ENCODE peak calls at places on chromosomes 6 and 20, in five cellular contexts. One of them, this sample, is unnamed.
A peak's percentile ranks its signal among the peaks of the same experiment; 100 is the strongest.

GRCh38 chr20:36745234-36745926 is 510 bp downstream of the NDRG3 start:
- DNase-seq in H9: no peak
- DNase-seq in IMR-90: no peak
- DNase-seq in H1: no peak
- DNase-seq in mesenchymal stem cell: peak; percentile 27
- DNase-seq in this sample: no peak

GRCh38 chr6:79913369-79913768 is 34.0 kb downstream of the ELOVL4 start:
- DNase-seq in H9: no peak
- DNase-seq in IMR-90: no peak
- DNase-seq in H1: no peak
- DNase-seq in mesenchymal stem cell: no peak
- DNase-seq in this sample: no peak

GRCh38 chr20:48626226-48626937 is 201.4 kb downstream of the PREX1 start:
- DNase-seq in H9: no peak
- DNase-seq in IMR-90: peak; percentile 44
- DNase-seq in H1: no peak
- DNase-seq in mesenchymal stem cell: peak; percentile 41
- DNase-seq in this sample: no peak

GRCh38 chr6:114167583-114168576 is 174.9 kb downstream of the HS3ST5 start:
- DNase-seq in H9: no peak
- DNase-seq in IMR-90: no peak
- DNase-seq in H1: no peak
- DNase-seq in mesenchymal stem cell: no peak
- DNase-seq in this sample: no peak

GRCh38 chr6:49892280-49892679 is 25.9 kb upstream of the CRISP1 start:
- DNase-seq in H9: peak; percentile 30
- DNase-seq in IMR-90: no peak
- DNase-seq in H1: no peak
- DNase-seq in mesenchymal stem cell: no peak
- DNase-seq in this sample: no peak

GRCh38 chr6:84052204-84052882 is 18.8 kb downstream of the MRAP2 start:
- DNase-seq in H9: peak; percentile 82
- DNase-seq in IMR-90: peak; percentile 50
- DNase-seq in H1: peak; percentile 43
- DNase-seq in mesenchymal stem cell: no peak
- DNase-seq in this sample: peak; percentile 76

GRCh38 chr6:7721654-7722053 is 4.2 kb upstream of the BMP6 start:
- DNase-seq in H9: no peak
- DNase-seq in IMR-90: peak; percentile 41
- DNase-seq in H1: no peak
- DNase-seq in mesenchymal stem cell: peak; percentile 23
- DNase-seq in this sample: no peak

GRCh38 chr20:52348434-52348833 is 156.9 kb upstream of the ZFP64 start:
- DNase-seq in H9: no peak
- DNase-seq in IMR-90: no peak
- DNase-seq in H1: no peak
- DNase-seq in mesenchymal stem cell: no peak
- DNase-seq in this sample: no peak

GRCh38 chr20:22916121-22916842 is 118.8 kb upstream of the SSTR4 start:
- DNase-seq in H9: no peak
- DNase-seq in IMR-90: no peak
- DNase-seq in H1: no peak
- DNase-seq in mesenchymal stem cell: no peak
- DNase-seq in this sample: no peak

GRCh38 chr20:28562510-28562898 is 2695.0 kb upstream of the DEFB115 start:
- DNase-seq in H9: no peak
- DNase-seq in IMR-90: peak; percentile 89
- DNase-seq in H1: no peak
- DNase-seq in mesenchymal stem cell: peak; percentile 80
- DNase-seq in this sample: no peak

GRCh38 chr6:28240517-28240916 is 11.6 kb downstream of the ZKSCAN4 start:
- DNase-seq in H9: no peak
- DNase-seq in IMR-90: peak; percentile 36
- DNase-seq in H1: no peak
- DNase-seq in mesenchymal stem cell: no peak
- DNase-seq in this sample: no peak

GRCh38 chr6:108651287-108651686 is 90.6 kb downstream of the FOXO3 start:
- DNase-seq in H9: no peak
- DNase-seq in IMR-90: no peak
- DNase-seq in H1: no peak
- DNase-seq in mesenchymal stem cell: peak; percentile 19
- DNase-seq in this sample: no peak

GRCh38 chr20:35007891-35008290 is 52.2 kb downstream of the MYH7B start:
- DNase-seq in H9: peak; percentile 14
- DNase-seq in IMR-90: no peak
- DNase-seq in H1: no peak
- DNase-seq in mesenchymal stem cell: no peak
- DNase-seq in this sample: no peak

GRCh38 chr20:45211569-45212474 is 5.0 kb downstream of the SEMG1 start:
- DNase-seq in H9: no peak
- DNase-seq in IMR-90: no peak
- DNase-seq in H1: no peak
- DNase-seq in mesenchymal stem cell: no peak
- DNase-seq in this sample: no peak

GRCh38 chr6:16437095-16437494 is 198.7 kb downstream of the GMPR start:
- DNase-seq in H9: no peak
- DNase-seq in IMR-90: no peak
- DNase-seq in H1: no peak
- DNase-seq in mesenchymal stem cell: no peak
- DNase-seq in this sample: no peak

GRCh38 chr6:26175428-26176181 is 88.4 kb downstream of the HFE start:
- DNase-seq in H9: no peak
- DNase-seq in IMR-90: peak; percentile 75
- DNase-seq in H1: no peak
- DNase-seq in mesenchymal stem cell: peak; percentile 83
- DNase-seq in this sample: peak; percentile 55

GRCh38 chr6:159969204-159969912 is 476 bp downstream of the IGF2R start:
- DNase-seq in H9: no peak
- DNase-seq in IMR-90: peak; percentile 17
- DNase-seq in H1: no peak
- DNase-seq in mesenchymal stem cell: no peak
- DNase-seq in this sample: peak; percentile 41

GRCh38 chr6:29953001-29953436 is 10.7 kb downstream of the HLA-A start:
- DNase-seq in H9: no peak
- DNase-seq in IMR-90: peak; percentile 21
- DNase-seq in H1: no peak
- DNase-seq in mesenchymal stem cell: peak; percentile 83
- DNase-seq in this sample: no peak

GRCh38 chr6:28988536-28989415 is 16.3 kb downstream of the ZNF311 start:
- DNase-seq in H9: peak; percentile 95
- DNase-seq in IMR-90: peak; percentile 61
- DNase-seq in H1: peak; percentile 92
- DNase-seq in mesenchymal stem cell: peak; percentile 56
- DNase-seq in this sample: peak; percentile 75

GRCh38 chr20:37915800-37916570 is 13.1 kb downstream of the VSTM2L start:
- DNase-seq in H9: peak; percentile 65
- DNase-seq in IMR-90: no peak
- DNase-seq in H1: no peak
- DNase-seq in mesenchymal stem cell: no peak
- DNase-seq in this sample: no peak

GRCh38 chr6:11595903-11596302 is 58.4 kb downstream of the TMEM170B start:
- DNase-seq in H9: no peak
- DNase-seq in IMR-90: peak; percentile 34
- DNase-seq in H1: no peak
- DNase-seq in mesenchymal stem cell: no peak
- DNase-seq in this sample: no peak

GRCh38 chr6:11596640-11597237 is 59.2 kb downstream of the TMEM170B start:
- DNase-seq in H9: no peak
- DNase-seq in IMR-90: no peak
- DNase-seq in H1: no peak
- DNase-seq in mesenchymal stem cell: no peak
- DNase-seq in this sample: no peak

GRCh38 chr6:11592289-11592906 is 54.8 kb downstream of the TMEM170B start:
- DNase-seq in H9: no peak
- DNase-seq in IMR-90: peak; percentile 72
- DNase-seq in H1: no peak
- DNase-seq in mesenchymal stem cell: no peak
- DNase-seq in this sample: no peak

GRCh38 chr6:11589261-11589660 is 51.7 kb downstream of the TMEM170B start:
- DNase-seq in H9: no peak
- DNase-seq in IMR-90: peak; percentile 6
- DNase-seq in H1: no peak
- DNase-seq in mesenchymal stem cell: no peak
- DNase-seq in this sample: no peak

DNA sequence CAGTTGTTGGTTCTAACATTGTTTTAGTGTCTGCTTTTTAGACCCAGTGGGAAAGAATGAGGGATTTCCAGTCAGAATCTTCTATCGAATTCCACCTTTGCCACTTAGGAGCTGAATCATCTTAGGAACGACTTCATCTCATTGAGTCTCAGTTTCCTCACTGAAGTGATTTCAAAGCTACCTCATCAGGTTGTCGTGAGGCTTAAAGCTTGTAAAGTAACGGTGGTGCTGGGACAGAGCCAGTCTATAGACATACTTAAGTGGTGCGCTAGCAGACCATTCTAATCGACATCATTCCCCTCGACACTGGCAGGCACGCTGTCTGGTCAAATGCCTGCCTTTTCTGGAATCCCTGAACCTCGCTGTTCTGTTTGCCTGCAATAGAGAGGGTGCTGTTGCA is 55.5 kb downstream of the TMEM170B start:
- DNase-seq in H9: no peak
- DNase-seq in IMR-90: no peak
- DNase-seq in H1: no peak
- DNase-seq in mesenchymal stem cell: no peak
- DNase-seq in this sample: no peak
- H3K14ac ChIP-seq in H9: no peak overlapping the region
- H3K14ac ChIP-seq in IMR-90: peak overlapping the region; percentile 63
- H3K14ac ChIP-seq in H1: no peak overlapping the region
- H3K14ac ChIP-seq in mesenchymal stem cell: no peak overlapping the region
- H3K14ac ChIP-seq in this sample: no peak overlapping the region

DNA sequence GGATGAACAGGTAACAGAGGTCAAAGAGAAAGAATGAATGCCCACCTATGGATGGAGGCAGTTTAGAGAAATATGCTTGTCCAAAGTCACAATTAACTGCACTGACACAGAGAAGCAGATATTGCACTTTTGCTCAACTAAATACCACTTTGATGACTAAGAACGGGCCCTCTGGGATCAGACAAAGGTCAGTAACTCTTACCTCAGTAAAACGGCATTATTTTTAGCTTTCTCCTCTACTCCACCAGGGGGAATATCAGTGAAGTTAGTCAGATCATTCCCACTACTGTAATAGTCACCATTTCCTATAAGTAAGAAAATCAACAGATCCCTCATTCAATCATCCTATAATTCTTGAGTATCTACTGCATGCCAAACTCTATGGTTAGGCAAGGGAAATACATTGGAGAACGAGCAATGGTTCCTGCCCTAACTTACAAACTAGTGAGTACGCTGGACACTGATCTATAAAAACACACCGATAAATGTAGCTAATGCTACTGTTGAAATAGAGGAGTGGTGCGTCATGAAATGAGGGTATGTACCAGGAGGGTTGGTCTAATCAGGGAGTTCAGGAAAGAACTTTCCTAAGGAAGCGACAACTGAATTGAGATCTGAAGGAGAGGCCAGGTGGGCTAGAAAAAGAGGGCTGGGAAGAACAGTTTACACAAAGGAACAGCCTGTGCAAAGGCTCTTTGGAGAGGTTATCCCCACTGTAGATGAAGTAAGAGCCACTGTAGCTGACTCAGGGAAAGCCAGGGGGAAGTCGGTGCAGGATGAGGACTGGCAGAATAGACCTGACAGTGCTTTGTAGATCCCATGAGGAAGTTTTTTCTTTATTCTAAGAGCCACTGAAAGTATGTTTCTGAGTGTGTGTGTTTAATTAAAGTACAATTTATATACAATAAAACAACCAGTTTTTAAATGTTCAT is 9.2 kb downstream of the ECI2 start:
- DNase-seq in H9: no peak
- DNase-seq in IMR-90: peak; percentile 90
- DNase-seq in H1: no peak
- DNase-seq in mesenchymal stem cell: peak; percentile 88
- DNase-seq in this sample: no peak
- H2BK120ac ChIP-seq in H9: no peak overlapping the region
- H2BK120ac ChIP-seq in IMR-90: peak overlapping the region; percentile 59
- H2BK120ac ChIP-seq in H1: no peak overlapping the region
- H2BK120ac ChIP-seq in mesenchymal stem cell: no peak overlapping the region
- H2BK120ac ChIP-seq in this sample: no peak overlapping the region

GRCh38 chr6:158002951-158003853 is 21.5 kb downstream of the SYNJ2 start:
- DNase-seq in H9: no peak
- DNase-seq in IMR-90: peak; percentile 81
- DNase-seq in H1: no peak
- DNase-seq in mesenchymal stem cell: peak; percentile 94
- DNase-seq in this sample: no peak
- H3K14ac ChIP-seq in H9: peak overlapping the region; percentile 34
- H3K14ac ChIP-seq in IMR-90: peak overlapping the region; percentile 66
- H3K14ac ChIP-seq in H1: no peak overlapping the region
- H3K14ac ChIP-seq in mesenchymal stem cell: no peak overlapping the region
- H3K14ac ChIP-seq in this sample: no peak overlapping the region

GRCh38 chr6:10521104-10521808 is at the start of gene GCNT2:
- DNase-seq in H9: peak; percentile 79
- DNase-seq in IMR-90: peak; percentile 23
- DNase-seq in H1: peak; percentile 78
- DNase-seq in mesenchymal stem cell: peak; percentile 75
- DNase-seq in this sample: no peak
- H2BK120ac ChIP-seq in H9: no peak within 1 kb of the TSS
- H2BK120ac ChIP-seq in IMR-90: peak within 1 kb of the TSS; percentile 32
- H2BK120ac ChIP-seq in H1: peak within 1 kb of the TSS; percentile 8
- H2BK120ac ChIP-seq in mesenchymal stem cell: peak within 1 kb of the TSS; percentile 49
- H2BK120ac ChIP-seq in this sample: no peak within 1 kb of the TSS

DNA sequence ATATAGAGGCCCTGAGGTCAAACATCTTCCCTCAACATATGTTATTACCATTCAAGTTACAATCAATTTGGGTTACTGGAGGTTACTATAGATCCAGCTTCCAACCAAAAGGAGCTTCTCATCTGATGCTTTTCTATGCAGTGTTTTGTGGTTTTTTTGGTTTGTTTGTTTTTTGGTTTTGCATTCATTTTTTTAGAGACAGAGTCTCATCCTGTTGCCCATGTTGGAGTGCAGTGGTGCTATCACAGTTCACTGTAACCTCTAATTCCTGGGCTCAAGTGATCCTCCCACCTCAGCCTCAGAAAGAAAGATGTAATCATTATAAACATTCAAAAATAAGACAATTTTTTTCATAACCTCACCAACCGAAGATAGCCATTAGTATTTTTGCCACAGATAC is 124.4 kb upstream of the JARID2 start:
- DNase-seq in H9: no peak
- DNase-seq in IMR-90: no peak
- DNase-seq in H1: no peak
- DNase-seq in mesenchymal stem cell: no peak
- DNase-seq in this sample: no peak
- H3K14ac ChIP-seq in H9: no peak overlapping the region
- H3K14ac ChIP-seq in IMR-90: no peak overlapping the region
- H3K14ac ChIP-seq in H1: no peak overlapping the region
- H3K14ac ChIP-seq in mesenchymal stem cell: no peak overlapping the region
- H3K14ac ChIP-seq in this sample: no peak overlapping the region

GRCh38 chr6:69867075-69867911 is 937 bp downstream of the COL19A1 start:
- DNase-seq in H9: peak; percentile 62
- DNase-seq in IMR-90: peak; percentile 0
- DNase-seq in H1: no peak
- DNase-seq in mesenchymal stem cell: peak; percentile 67
- DNase-seq in this sample: peak; percentile 72
- H2BK120ac ChIP-seq in H9: no peak overlapping the region
- H2BK120ac ChIP-seq in IMR-90: no peak overlapping the region
- H2BK120ac ChIP-seq in H1: no peak overlapping the region
- H2BK120ac ChIP-seq in mesenchymal stem cell: peak overlapping the region; percentile 98
- H2BK120ac ChIP-seq in this sample: no peak overlapping the region